ENCODE peak calls at places on chromosomes 16 and 17, in seven cellular contexts. A is A549, B is neural progenitor cell, Y is neuronal stem cell, F is GM23248, C is Peyer's patch, D is heart right ventricle. L is an unnamed sample.

GRCh38 chr17:81440511-81441244 is 45.4 kb downstream of the BAHCC1 start:
- DNase-seq in A (peak), B (peak), Y (peak), F (peak), C (no peak), D (no peak), L (no peak)

GRCh38 chr17:38585056-38585804 is 20.5 kb downstream of the SRCIN1 start:
- DNase-seq in A (no peak), B (peak), Y (no peak), F (peak), C (no peak), D (no peak), L (no peak)

GRCh38 chr17:5562172-5562571 is 22.1 kb downstream of the NLRP1 start:
- DNase-seq in A (no peak), B (no peak), Y (no peak), F (no peak), C (no peak), D (no peak), L (no peak)

GRCh38 chr16:85391175-85391707 is 221.9 kb upstream of the GSE1 start:
- DNase-seq in A (no peak), B (no peak), Y (no peak), F (no peak), C (no peak), D (no peak), L (no peak)

GRCh38 chr16:86519649-86520316 is 9.5 kb downstream of the FOXF1 start:
- DNase-seq in A (peak), B (peak), Y (peak), F (peak), C (peak), D (peak), L (peak)

GRCh38 chr17:12521416-12521815 is 144.3 kb upstream of the MYOCD start:
- DNase-seq in A (no peak), B (no peak), Y (no peak), F (no peak), C (no peak), D (no peak), L (no peak)

GRCh38 chr16:30472328-30472942 is at the start of gene ITGAL:
- DNase-seq in A (no peak), B (no peak), Y (no peak), F (no peak), C (peak), D (peak), L (peak)

GRCh38 chr17:53588317-53588716 is 234.4 kb upstream of the KIF2B start:
- DNase-seq in A (no peak), B (no peak), Y (no peak), F (no peak), C (no peak), D (no peak), L (no peak)

GRCh38 chr16:72021043-72021442 is 12.5 kb downstream of the DHODH start:
- DNase-seq in A (no peak), B (peak), Y (peak), F (no peak), C (no peak), D (no peak), L (no peak)

GRCh38 chr16:4780235-4780634 is 7.9 kb downstream of the SEPTIN12 start:
- DNase-seq in A (no peak), B (no peak), Y (no peak), F (peak), C (no peak), D (no peak), L (no peak)

GRCh38 chr17:61583242-61583641 is 7.8 kb downstream of the NACA2 start:
- DNase-seq in A (peak), B (no peak), Y (no peak), F (peak), C (no peak), D (no peak), L (no peak)

GRCh38 chr16:87163637-87164036 is 153.6 kb downstream of the C16orf95 start:
- DNase-seq in A (no peak), B (no peak), Y (no peak), F (peak), C (no peak), D (no peak), L (no peak)

GRCh38 chr17:13410874-13411273 is 190.9 kb downstream of the HS3ST3A1 start:
- DNase-seq in A (no peak), B (no peak), Y (no peak), F (peak), C (no peak), D (no peak), L (no peak)

GRCh38 chr16:53035176-53035942 is 17.3 kb downstream of the CHD9NB start:
- DNase-seq in A (no peak), B (no peak), Y (no peak), F (no peak), C (no peak), D (no peak), L (no peak)

GRCh38 chr17:68314916-68315535 is 23.7 kb downstream of the ARSG start:
- DNase-seq in A (no peak), B (no peak), Y (no peak), F (peak), C (no peak), D (no peak), L (no peak)

GRCh38 chr16:79261461-79261860 is 339.1 kb downstream of the MAF start:
- DNase-seq in A (no peak), B (peak), Y (peak), F (no peak), C (peak), D (peak), L (no peak)

GRCh38 chr16:66014221-66014620 is 352.3 kb upstream of the CDH5 start:
- DNase-seq in A (no peak), B (no peak), Y (no peak), F (no peak), C (no peak), D (no peak), L (no peak)
- H3K4me3 ChIP-seq in A (no peak), B (no peak), Y (no peak), F (no peak), C (no peak), D (no peak), L (no peak)

DNA sequence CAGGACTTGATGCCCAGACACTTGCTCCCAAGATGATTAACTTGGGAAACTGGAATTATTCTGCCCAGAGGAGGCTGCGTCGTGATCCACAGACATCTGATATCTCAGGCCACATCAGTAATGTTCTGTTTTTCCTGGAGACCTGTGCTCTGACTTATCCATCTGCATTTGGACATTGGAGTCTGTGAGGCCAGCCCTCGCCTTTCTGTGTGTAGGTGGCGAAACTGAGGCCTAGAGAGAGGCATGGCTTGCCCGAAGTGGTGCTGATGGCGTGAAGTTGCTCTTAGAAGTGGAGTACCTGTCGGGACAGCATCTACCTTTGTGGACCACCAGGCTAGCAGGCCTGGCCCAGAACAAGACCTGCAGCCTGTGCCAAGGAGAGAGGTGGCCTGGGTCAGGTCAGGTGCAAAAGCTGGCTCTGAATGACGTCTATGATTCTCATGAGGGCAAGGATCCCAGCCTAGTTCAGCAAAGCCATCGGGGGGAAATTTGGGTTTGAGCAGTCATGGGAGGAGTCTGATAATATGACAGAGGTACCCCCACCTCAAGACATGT is 186.8 kb upstream of the ZNF469 start:
- DNase-seq in A (no peak), B (no peak), Y (no peak), F (no peak), C (no peak), D (no peak), L (no peak)
- H3K27ac ChIP-seq in A (peak), B (no peak), Y (no peak), F (no peak), C (no peak), D (no peak), L (no peak)

GRCh38 chr16:7805997-7806396 is 473.4 kb downstream of the RBFOX1 start:
- DNase-seq in A (no peak), B (no peak), Y (no peak), F (no peak), C (no peak), D (no peak), L (no peak)
- H3K4me3 ChIP-seq in A (no peak), B (no peak), Y (no peak), F (no peak), C (no peak), D (no peak), L (no peak)

DNA sequence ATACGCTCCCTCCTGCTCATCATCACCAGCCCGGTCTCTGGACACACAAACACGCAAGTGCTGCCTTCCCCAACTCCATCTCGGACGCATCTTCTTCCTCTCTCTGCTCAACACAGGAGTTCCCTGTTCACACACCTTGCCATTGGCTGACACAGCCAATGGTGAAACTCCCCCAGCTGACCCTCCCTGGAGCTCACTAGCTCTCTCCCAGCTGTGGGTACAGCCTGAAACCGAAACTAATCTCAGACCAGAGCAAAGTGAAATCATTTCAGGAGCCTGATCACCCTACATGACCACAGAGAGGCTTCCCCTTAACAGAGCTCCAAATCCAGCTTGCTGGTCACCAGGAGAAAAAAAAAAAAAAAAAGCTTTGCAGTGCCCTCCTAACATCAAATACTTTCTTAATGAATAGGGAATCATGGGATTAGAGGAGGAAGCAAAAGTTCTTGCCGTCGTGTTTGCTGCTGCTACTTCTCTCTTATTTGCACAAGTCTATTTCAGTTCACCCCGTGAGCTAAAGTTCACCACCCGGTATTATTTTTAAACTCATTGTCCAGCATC is 8.3 kb downstream of the CUEDC1 start:
- DNase-seq in A (peak), B (no peak), Y (no peak), F (peak), C (peak), D (peak), L (no peak)
- H3K27ac ChIP-seq in A (peak), B (no peak), Y (no peak), F (peak), C (peak), D (peak), L (no peak)